ENCODE peak calls at places on chromosomes 6 and 20, in ten cellular contexts. S is DND-41; H is aorta; E is NCI-H1930; X is dermis blood vessel endothelial cell; R is neural crest cell; K is stimulated activated CD8-positive, alpha-beta memory T cell treated with anti-CD3 and anti-CD28 coated beads, Interleukin-7, amount 100 ng/mL, for 24 hours; D is amygdala; U is COR-L47; B is fibroblast of lung. F is an unnamed sample.
A peak's percentile ranks its signal among the peaks of the same experiment; 100 is the strongest.

GRCh38 chr20:39039261-39039660 is 77.1 kb downstream of the DHX35 start:
- DNase-seq in X (no peak), D (no peak), S (no peak), K (no peak), H (no peak), B (no peak), U (no peak), R (no peak), E (no peak), F (no peak)

GRCh38 chr20:60138263-60139127 is 180.3 kb downstream of the CDH26 start:
- DNase-seq in H (peak; percentile 79), U (no peak), R (no peak), E (no peak), B (peak; percentile 18), K (peak; percentile 15), S (no peak), X (no peak), D (no peak), F (peak; percentile 51)

GRCh38 chr6:139534472-139535115 is 160.1 kb upstream of the CITED2 start:
- DNase-seq in X (no peak), R (no peak), H (no peak), K (no peak), B (no peak), E (no peak), U (no peak), D (no peak), S (no peak), F (no peak)

GRCh38 chr6:147903931-147904330 is 395.4 kb downstream of the SAMD5 start:
- DNase-seq in B (no peak), S (no peak), H (no peak), K (no peak), U (no peak), X (no peak), R (no peak), E (no peak), D (no peak), F (no peak)

GRCh38 chr6:33677153-33677660 is 34.3 kb downstream of the UQCC2 start:
- DNase-seq in U (no peak), X (no peak), S (no peak), K (no peak), B (peak; percentile 18), R (no peak), H (no peak), D (no peak), E (no peak), F (no peak)

GRCh38 chr6:54681987-54682386 is 164.6 kb upstream of the FAM83B start:
- DNase-seq in E (no peak), D (no peak), B (peak; percentile 84), K (no peak), U (no peak), R (no peak), S (no peak), X (peak; percentile 37), H (no peak), F (no peak)

GRCh38 chr6:163164175-163164900 is 250.2 kb upstream of the QKI start:
- DNase-seq in U (no peak), D (no peak), B (no peak), H (no peak), R (no peak), K (no peak), E (no peak), X (no peak), S (no peak), F (no peak)

GRCh38 chr6:140283197-140283596 is 908.7 kb upstream of the CITED2 start:
- DNase-seq in R (no peak), X (no peak), E (peak; percentile 53), B (no peak), D (no peak), S (no peak), H (no peak), U (no peak), K (no peak), F (no peak)

GRCh38 chr20:50547956-50548355 is 37.8 kb downstream of the PTPN1 start:
- DNase-seq in X (no peak), B (no peak), H (no peak), K (no peak), U (no peak), D (no peak), E (no peak), S (no peak), R (no peak), F (no peak)

GRCh38 chr20:10673176-10673830 is 496 bp downstream of the JAG1 start:
- DNase-seq in H (peak; percentile 85), R (peak; percentile 59), K (no peak), D (no peak), E (no peak), S (no peak), X (peak; percentile 49), B (no peak), U (no peak), F (peak; percentile 1)

GRCh38 chr6:75449625-75450206 is 43.9 kb downstream of the FILIP1 start:
- DNase-seq in H (no peak), E (no peak), X (no peak), K (no peak), B (peak; percentile 49), R (no peak), U (no peak), S (no peak), D (no peak), F (no peak)

GRCh38 chr6:121780325-121781313 is 345.2 kb downstream of the GJA1 start:
- DNase-seq in H (peak; percentile 91), B (peak; percentile 95), X (no peak), D (no peak), S (no peak), E (no peak), U (peak; percentile 12), R (no peak), K (no peak), F (no peak)

GRCh38 chr6:156427345-156427744 is 349.8 kb upstream of the ARID1B start:
- DNase-seq in B (peak; percentile 90), H (peak; percentile 78), E (no peak), D (no peak), S (no peak), K (no peak), X (peak; percentile 36), R (no peak), U (no peak), F (no peak)

GRCh38 chr6:82331031-82331773 is 32.4 kb upstream of the TPBG start:
- DNase-seq in H (no peak), D (no peak), E (no peak), K (no peak), B (peak; percentile 28), S (no peak), U (no peak), X (no peak), R (no peak), F (no peak)

GRCh38 chr6:1678966-1679690 is 69.4 kb downstream of the FOXC1 start:
- DNase-seq in E (no peak), B (no peak), H (no peak), S (no peak), K (no peak), X (no peak), R (no peak), D (no peak), U (no peak), F (no peak)

GRCh38 chr6:138187156-138187555 is 25.4 kb downstream of the ARFGEF3 start:
- DNase-seq in B (no peak), X (no peak), E (no peak), S (no peak), H (no peak), U (no peak), R (no peak), K (no peak), D (no peak), F (no peak)

GRCh38 chr6:128572286-128572685 is 51.9 kb upstream of the PTPRK start:
- DNase-seq in S (no peak), D (no peak), E (no peak), R (no peak), U (no peak), X (no peak), H (no peak), B (no peak), K (no peak), F (no peak)

GRCh38 chr20:24701027-24701426 is 231.6 kb downstream of the SYNDIG1 start:
- DNase-seq in U (no peak), K (no peak), H (peak; percentile 44), B (no peak), D (no peak), R (no peak), E (no peak), X (no peak), S (no peak), F (no peak)

GRCh38 chr6:123062645-123063044 is 66.6 kb downstream of the CLVS2 start:
- DNase-seq in K (no peak), R (no peak), S (no peak), X (no peak), U (no peak), D (no peak), B (no peak), E (peak; percentile 49), H (no peak), F (no peak)

F was measured in stimulated activated CD4-positive, alpha-beta T cell treated with anti-CD3 and anti-CD28 coated beads, TNF-alpha, amount 100 ng/mL, for 24 hours.